ENCODE peak calls at places on chromosome 1, in seven cellular contexts. F is NCI-H1436, K is head of caudate nucleus, D is amniotic stem cell, R is gastrocnemius medialis, G is endothelial cell, T is MG63. S is an unnamed sample.

GRCh38 chr1:109210058-109210457 is 3.7 kb upstream of the SARS1 start:
- DNase-seq in G (no peak), K (no peak), D (no peak), T (no peak), R (no peak), F (no peak), S (no peak)

GRCh38 chr1:26353976-26354820 is at the start of gene CRYBG2:
- DNase-seq in F (no peak), K (no peak), G (no peak), T (no peak), D (no peak), R (no peak), S (no peak)

GRCh38 chr1:224080082-224080774 is 33.7 kb upstream of the FBXO28 start:
- DNase-seq in G (no peak), R (no peak), F (no peak), K (no peak), D (no peak), T (no peak), S (no peak)

GRCh38 chr1:27664291-27664690 is 7.7 kb downstream of the IFI6 start:
- DNase-seq in G (no peak), K (no peak), D (no peak), R (no peak), F (no peak), T (no peak), S (peak; percentile 38)

GRCh38 chr1:54857066-54857660 is 29.8 kb downstream of the DHCR24 start:
- DNase-seq in D (no peak), R (no peak), K (no peak), G (no peak), T (no peak), F (no peak), S (no peak)

GRCh38 chr1:109307363-109308021 is 681 bp upstream of the MYBPHL start:
- DNase-seq in G (no peak), T (no peak), K (peak; percentile 71), D (no peak), R (peak; percentile 49), F (peak; percentile 90), S (peak; percentile 76)

GRCh38 chr1:207404849-207405525 is 49.1 kb upstream of the CR2 start:
- DNase-seq in D (peak; percentile 72), F (peak; percentile 49), K (no peak), T (no peak), G (no peak), R (no peak), S (no peak)

GRCh38 chr1:235642021-235642942 is 7.3 kb downstream of the GNG4 start:
- DNase-seq in T (peak; percentile 33), K (no peak), R (no peak), D (no peak), G (no peak), F (peak; percentile 53), S (no peak)

GRCh38 chr1:193479187-193479586 is 292.8 kb upstream of the B3GALT2 start:
- DNase-seq in F (no peak), K (no peak), D (no peak), T (no peak), R (no peak), G (no peak), S (no peak)

GRCh38 chr1:71074681-71075080 is 6.2 kb downstream of the ZRANB2 start:
- DNase-seq in R (no peak), D (no peak), T (no peak), K (no peak), G (no peak), F (no peak), S (no peak)

GRCh38 chr1:16644179-16645043 is 22.3 kb downstream of the RNU1-3 start:
- DNase-seq in G (peak; percentile 99), T (peak; percentile 97), F (peak; percentile 95), K (peak; percentile 100), D (peak; percentile 95), R (peak; percentile 88), S (peak; percentile 99)

GRCh38 chr1:239952348-239953307 is 139.1 kb upstream of the FMN2 start:
- DNase-seq in T (peak; percentile 34), G (peak; percentile 36), R (no peak), F (peak; percentile 31), D (no peak), K (no peak), S (no peak)

GRCh38 chr1:147389532-147390184 is 147.2 kb downstream of the CHD1L start:
- DNase-seq in F (peak; percentile 59), G (peak; percentile 33), R (no peak), D (peak; percentile 23), K (no peak), T (no peak), S (no peak)

GRCh38 chr1:12544992-12545391 is 73.0 kb downstream of the DHRS3 start:
- DNase-seq in K (no peak), G (no peak), F (no peak), R (no peak), T (no peak), D (no peak), S (no peak)

GRCh38 chr1:11990303-11991032 is 10.2 kb downstream of the MFN2 start:
- DNase-seq in K (no peak), F (no peak), G (no peak), D (no peak), R (peak; percentile 86), T (no peak), S (peak; percentile 61)

GRCh38 chr1:109620396-109620817 is 770 bp downstream of the AMPD2 start:
- DNase-seq in R (no peak), K (peak; percentile 63), F (no peak), G (peak; percentile 45), D (no peak), T (peak; percentile 75), S (no peak)

GRCh38 chr1:17188889-17189631 is 15.9 kb upstream of the PADI1 start:
- DNase-seq in T (no peak), R (no peak), F (no peak), K (no peak), G (no peak), D (no peak), S (no peak)

GRCh38 chr1:151837841-151838490 is 1.7 kb downstream of the C2CD4D start:
- DNase-seq in F (no peak), T (no peak), R (no peak), D (no peak), K (no peak), G (no peak), S (peak; percentile 41)

S was measured in psoas muscle.